ENCODE peak calls at places on chromosomes 6 and 20, in ten cellular contexts. Q, S, T, F, I, P, K, O, Y and W are unnamed samples.

GRCh38 chr6:42569102-42570028 is 5.5 kb downstream of the UBR2 start:
- DNase-seq in K (peak; percentile 97), I (no peak), O (no peak), S (peak; percentile 97), T (no peak), P (no peak), F (peak; percentile 91), Q (no peak), Y (no peak), W (peak; percentile 70)

GRCh38 chr20:57678340-57678739 is 31.5 kb downstream of the PMEPA1 start:
- DNase-seq in S (no peak), I (no peak), F (no peak), O (no peak), K (no peak), Q (no peak), P (no peak), T (no peak), Y (no peak), W (no peak)

GRCh38 chr20:24918579-24919566 is 30.2 kb upstream of the CST7 start:
- DNase-seq in K (no peak), T (no peak), Y (no peak), S (no peak), F (no peak), O (no peak), I (no peak), Q (no peak), P (no peak), W (no peak)

GRCh38 chr20:61083431-61083830 is 168.6 kb upstream of the CDH4 start:
- DNase-seq in T (no peak), F (no peak), S (no peak), I (no peak), P (no peak), O (no peak), Q (no peak), Y (no peak), K (no peak), W (no peak)

GRCh38 chr6:140871911-140872310 is 1260.8 kb upstream of the GJE1 start:
- DNase-seq in Y (no peak), K (peak; percentile 86), I (no peak), S (peak; percentile 82), O (no peak), F (peak; percentile 22), T (no peak), P (no peak), Q (no peak), W (peak; percentile 41)

GRCh38 chr6:140538926-140539325 is 1164.5 kb upstream of the CITED2 start:
- DNase-seq in P (no peak), K (peak; percentile 28), S (peak; percentile 57), Y (no peak), Q (no peak), T (no peak), I (no peak), O (no peak), F (peak; percentile 4), W (no peak)

GRCh38 chr6:136783495-136784270 is 8.6 kb downstream of the MAP3K5 start:
- DNase-seq in O (peak; percentile 69), Y (no peak), T (no peak), P (no peak), K (no peak), S (no peak), Q (no peak), I (no peak), F (no peak), W (no peak)

GRCh38 chr6:112433457-112433856 is 86.3 kb downstream of the RFPL4B start:
- DNase-seq in Q (no peak), I (no peak), F (no peak), P (no peak), T (no peak), S (no peak), O (no peak), Y (peak; percentile 10), K (no peak), W (no peak)

GRCh38 chr6:126821706-126822105 is 296.8 kb upstream of the RSPO3 start:
- DNase-seq in F (no peak), S (no peak), Y (no peak), O (no peak), P (no peak), K (no peak), Q (no peak), T (no peak), I (no peak), W (no peak)

GRCh38 chr20:10679269-10679668 is 5.5 kb upstream of the JAG1 start:
- DNase-seq in T (no peak), S (peak; percentile 27), O (no peak), P (no peak), Y (no peak), F (peak; percentile 36), K (peak; percentile 17), Q (no peak), I (no peak), W (peak; percentile 26)

GRCh38 chr6:18585032-18585573 is 198.0 kb downstream of the RNF144B start:
- DNase-seq in S (peak; percentile 90), Q (no peak), K (peak; percentile 86), O (no peak), I (peak; percentile 36), F (peak; percentile 74), T (no peak), P (peak; percentile 68), Y (peak; percentile 84), W (peak; percentile 66)

GRCh38 chr6:144294016-144294415 is 8.9 kb downstream of the UTRN start:
- DNase-seq in K (peak; percentile 86), Q (no peak), Y (no peak), T (no peak), F (peak; percentile 87), O (no peak), I (no peak), P (no peak), S (peak; percentile 94), W (peak; percentile 61)

GRCh38 chr6:152636675-152637421 is at the start of gene SYNE1:
- DNase-seq in O (peak; percentile 78), Q (peak; percentile 79), K (no peak), S (peak; percentile 20), P (peak; percentile 89), Y (peak; percentile 42), F (peak; percentile 47), T (peak; percentile 68), I (no peak), W (no peak)

GRCh38 chr6:17845598-17845997 is 138.9 kb upstream of the NUP153 start:
- DNase-seq in Q (peak; percentile 7), F (no peak), I (no peak), K (no peak), S (no peak), Y (no peak), T (no peak), O (no peak), P (no peak), W (no peak)

DNA sequence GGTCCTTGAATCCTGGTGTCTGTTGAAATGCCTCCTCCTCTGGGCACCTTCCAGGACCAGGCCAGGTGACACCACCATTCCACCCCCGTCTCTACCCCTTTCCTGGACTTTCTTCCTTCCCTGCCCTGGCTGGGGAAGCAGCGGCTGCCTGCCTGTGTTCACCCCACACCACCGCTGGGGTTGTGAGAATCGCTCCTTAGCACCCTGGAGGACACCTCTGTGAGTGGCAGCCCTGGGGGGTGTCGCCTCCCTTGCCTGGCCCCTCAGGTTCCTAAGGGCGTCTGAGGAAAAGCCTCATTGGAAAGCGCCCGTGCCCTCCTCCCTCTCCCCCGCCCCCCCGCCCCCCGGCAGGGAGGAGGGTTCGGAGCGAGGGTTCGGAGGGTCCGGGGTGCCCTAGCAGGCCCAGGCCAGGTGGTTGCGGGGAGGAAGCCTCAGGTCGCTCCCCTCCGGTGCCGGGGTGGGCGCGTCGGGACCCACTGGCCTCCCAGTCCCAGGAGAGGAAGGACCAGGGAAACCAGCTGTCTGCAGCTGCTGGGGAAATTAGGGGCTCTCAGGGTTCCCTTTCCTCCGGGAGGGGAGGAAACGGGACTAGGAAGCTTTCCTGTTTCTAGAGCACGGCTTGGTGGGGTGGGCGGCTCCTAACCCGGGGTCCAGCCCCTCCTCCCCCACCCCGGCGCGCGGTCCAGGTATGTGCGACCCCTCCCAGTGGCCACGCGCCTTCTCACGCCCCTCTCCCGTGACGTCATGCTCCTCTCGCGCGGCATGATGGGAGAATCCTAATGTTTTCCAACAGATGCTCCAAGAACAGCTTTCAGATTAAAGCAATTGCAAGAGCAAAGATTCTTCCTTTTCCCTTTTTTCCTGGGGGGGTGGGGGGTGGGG is at the start of gene PHACTR3:
- DNase-seq in I (no peak), F (no peak), O (no peak), P (no peak), Q (peak; percentile 77), K (no peak), S (no peak), Y (peak; percentile 14), T (no peak), W (no peak)
- H3K4me3 ChIP-seq in I (no peak within 1 kb of the TSS), F (no peak within 1 kb of the TSS), O (peak within 1 kb of the TSS; percentile 11), P (no peak within 1 kb of the TSS), Q (no peak within 1 kb of the TSS), K (no peak within 1 kb of the TSS), S (no peak within 1 kb of the TSS), Y (no peak within 1 kb of the TSS), T (no peak within 1 kb of the TSS), W (no peak within 1 kb of the TSS)

GRCh38 chr6:2578729-2579128 is 172.0 kb downstream of the MYLK4 start:
- DNase-seq in Q (no peak), P (no peak), O (no peak), K (peak; percentile 26), T (no peak), Y (no peak), I (no peak), F (peak; percentile 60), S (peak; percentile 12), W (no peak)
- H3K4me3 ChIP-seq in Q (no peak overlapping the region), P (no peak overlapping the region), O (no peak overlapping the region), K (no peak overlapping the region), T (no peak overlapping the region), Y (no peak overlapping the region), I (no peak overlapping the region), F (no peak overlapping the region), S (no peak overlapping the region), W (no peak overlapping the region)

DNA sequence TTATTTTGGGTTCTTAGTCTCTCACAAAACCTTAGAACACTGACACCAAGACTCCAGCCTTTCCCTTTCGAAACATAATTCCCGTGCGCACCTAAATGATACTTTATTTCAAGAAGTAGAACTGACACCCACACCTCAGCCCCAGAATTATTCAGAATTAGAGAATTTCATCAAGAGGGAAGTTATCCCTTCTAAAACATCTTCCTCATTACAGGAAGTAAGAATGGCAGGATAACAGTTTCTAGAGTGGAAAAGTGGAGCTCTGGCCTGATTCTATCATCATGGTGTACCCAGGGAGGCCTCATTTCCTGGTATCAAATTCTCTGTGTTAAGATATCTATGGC is 1.4 kb upstream of the SRXN1 start:
- DNase-seq in P (no peak), S (no peak), Y (no peak), I (no peak), K (no peak), Q (no peak), O (no peak), T (no peak), F (no peak), W (no peak)
- H3K4me3 ChIP-seq in P (no peak overlapping the region), S (no peak overlapping the region), Y (no peak overlapping the region), I (no peak overlapping the region), K (no peak overlapping the region), Q (no peak overlapping the region), O (no peak overlapping the region), T (no peak overlapping the region), F (no peak overlapping the region), W (no peak overlapping the region)

DNA sequence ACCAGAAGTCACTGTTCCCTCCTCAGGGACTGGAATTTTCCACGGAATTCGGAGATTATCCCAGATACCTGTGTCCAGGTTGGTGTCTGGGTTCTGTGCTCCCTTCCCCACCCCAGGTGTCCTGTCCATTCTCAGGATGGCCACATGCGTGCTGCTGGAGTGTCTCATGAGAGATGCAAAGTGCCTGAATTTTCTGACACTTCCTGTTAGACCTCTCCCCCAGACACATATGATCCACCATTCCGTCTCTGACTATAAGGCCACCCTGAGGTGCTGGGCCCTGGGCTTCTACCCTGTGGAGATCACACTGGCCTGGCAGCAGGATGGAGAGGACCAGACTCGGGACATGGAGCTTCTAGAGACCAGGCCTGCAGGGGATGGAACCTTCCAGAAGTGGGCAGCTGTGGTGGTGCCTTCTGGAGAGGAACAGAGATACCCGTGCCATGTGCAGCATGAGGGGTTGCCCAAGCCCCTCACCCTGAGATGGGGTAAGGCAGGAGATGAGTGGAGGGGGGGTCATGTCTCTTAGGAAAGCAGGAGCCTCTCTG is 14.4 kb upstream of the HLA-A start:
- DNase-seq in P (no peak), Y (no peak), Q (no peak), S (no peak), T (no peak), I (no peak), F (no peak), K (no peak), O (no peak), W (no peak)
- H3K4me3 ChIP-seq in P (peak overlapping the region; percentile 69), Y (no peak overlapping the region), Q (no peak overlapping the region), S (no peak overlapping the region), T (no peak overlapping the region), I (no peak overlapping the region), F (no peak overlapping the region), K (no peak overlapping the region), O (no peak overlapping the region), W (no peak overlapping the region)